ENCODE peak calls at places on chromosome 15, in seven cellular contexts. One of them, this sample, is unnamed. For H3K4me1, the result is how much of the 10 kb centered on the place peaks cover.

GRCh38 chr15:31801152-31801551 is 229.2 kb upstream of the CHRNA7 start:
- DNase-seq in stomach: no peak
- DNase-seq in upper lobe of left lung: no peak
- DNase-seq in A549: no peak
- DNase-seq in transverse colon: no peak
- DNase-seq in K562: no peak
- DNase-seq in tibial nerve: no peak
- DNase-seq in this sample: no peak

GRCh38 chr15:78996876-78997275 is 52.0 kb upstream of the CTSH start:
- DNase-seq in A549: no peak
- DNase-seq in tibial nerve: no peak
- DNase-seq in transverse colon: no peak
- DNase-seq in stomach: no peak
- DNase-seq in upper lobe of left lung: no peak
- DNase-seq in K562: no peak
- DNase-seq in this sample: no peak

GRCh38 chr15:101669744-101670143 is 17.6 kb upstream of the TM2D3 start:
- DNase-seq in A549: no peak
- DNase-seq in upper lobe of left lung: no peak
- DNase-seq in transverse colon: no peak
- DNase-seq in tibial nerve: no peak
- DNase-seq in stomach: no peak
- DNase-seq in K562: no peak
- DNase-seq in this sample: no peak

GRCh38 chr15:63858881-63859280 is 25.1 kb upstream of the HERC1 start:
- DNase-seq in tibial nerve: no peak
- DNase-seq in upper lobe of left lung: no peak
- DNase-seq in K562: no peak
- DNase-seq in transverse colon: no peak
- DNase-seq in A549: no peak
- DNase-seq in stomach: no peak
- DNase-seq in this sample: no peak

GRCh38 chr15:76903251-76903681 is 1.9 kb downstream of the SCAPER start:
- DNase-seq in stomach: no peak
- DNase-seq in A549: no peak
- DNase-seq in upper lobe of left lung: no peak
- DNase-seq in transverse colon: no peak
- DNase-seq in tibial nerve: no peak
- DNase-seq in K562: no peak
- DNase-seq in this sample: no peak

GRCh38 chr15:85282504-85283115 is 97.8 kb upstream of the AKAP13 start:
- DNase-seq in K562: no peak
- DNase-seq in stomach: no peak
- DNase-seq in upper lobe of left lung: no peak
- DNase-seq in transverse colon: no peak
- DNase-seq in tibial nerve: no peak
- DNase-seq in A549: no peak
- DNase-seq in this sample: no peak

GRCh38 chr15:52183562-52184173 is 7.5 kb downstream of the GNB5 start:
- DNase-seq in A549: peak
- DNase-seq in stomach: peak
- DNase-seq in K562: peak
- DNase-seq in tibial nerve: no peak
- DNase-seq in transverse colon: peak
- DNase-seq in upper lobe of left lung: no peak
- DNase-seq in this sample: peak

GRCh38 chr15:22954798-22955543 is 25.2 kb downstream of the CYFIP1 start:
- DNase-seq in upper lobe of left lung: no peak
- DNase-seq in K562: no peak
- DNase-seq in tibial nerve: no peak
- DNase-seq in transverse colon: no peak
- DNase-seq in A549: no peak
- DNase-seq in stomach: no peak
- DNase-seq in this sample: no peak

GRCh38 chr15:70825841-70826240 is 28.1 kb downstream of the LARP6 start:
- DNase-seq in tibial nerve: no peak
- DNase-seq in transverse colon: no peak
- DNase-seq in K562: no peak
- DNase-seq in upper lobe of left lung: no peak
- DNase-seq in A549: no peak
- DNase-seq in stomach: no peak
- DNase-seq in this sample: peak

GRCh38 chr15:66053991-66054390 is 184.7 kb downstream of the RAB11A start:
- DNase-seq in tibial nerve: no peak
- DNase-seq in upper lobe of left lung: no peak
- DNase-seq in K562: no peak
- DNase-seq in stomach: no peak
- DNase-seq in transverse colon: no peak
- DNase-seq in A549: no peak
- DNase-seq in this sample: no peak

GRCh38 chr15:88586401-88587162 is 34.6 kb upstream of the AEN start:
- DNase-seq in K562: no peak
- DNase-seq in A549: no peak
- DNase-seq in tibial nerve: no peak
- DNase-seq in stomach: no peak
- DNase-seq in upper lobe of left lung: no peak
- DNase-seq in transverse colon: no peak
- DNase-seq in this sample: no peak

GRCh38 chr15:39230205-39230916 is 350.5 kb upstream of the THBS1 start:
- DNase-seq in A549: no peak
- DNase-seq in K562: no peak
- DNase-seq in tibial nerve: no peak
- DNase-seq in stomach: no peak
- DNase-seq in upper lobe of left lung: no peak
- DNase-seq in transverse colon: no peak
- DNase-seq in this sample: no peak

GRCh38 chr15:49045691-49046112 is 544 bp downstream of the SECISBP2L start:
- DNase-seq in tibial nerve: no peak
- DNase-seq in stomach: no peak
- DNase-seq in A549: peak
- DNase-seq in upper lobe of left lung: peak
- DNase-seq in K562: no peak
- DNase-seq in transverse colon: no peak
- DNase-seq in this sample: no peak

GRCh38 chr15:27538325-27538724 is 560.8 kb downstream of the OCA2 start:
- DNase-seq in K562: no peak
- DNase-seq in upper lobe of left lung: no peak
- DNase-seq in transverse colon: no peak
- DNase-seq in A549: no peak
- DNase-seq in stomach: no peak
- DNase-seq in tibial nerve: no peak
- DNase-seq in this sample: no peak

GRCh38 chr15:88635343-88635742 is 3.5 kb upstream of the ISG20 start:
- DNase-seq in stomach: no peak
- DNase-seq in transverse colon: peak
- DNase-seq in tibial nerve: no peak
- DNase-seq in A549: no peak
- DNase-seq in K562: no peak
- DNase-seq in upper lobe of left lung: no peak
- DNase-seq in this sample: no peak

GRCh38 chr15:62469478-62469873 is 304.4 kb upstream of the C2CD4B start:
- DNase-seq in A549: no peak
- DNase-seq in upper lobe of left lung: peak
- DNase-seq in tibial nerve: no peak
- DNase-seq in K562: no peak
- DNase-seq in transverse colon: no peak
- DNase-seq in stomach: no peak
- DNase-seq in this sample: no peak

GRCh38 chr15:62474771-62475124 is 309.7 kb upstream of the C2CD4B start:
- DNase-seq in stomach: no peak
- DNase-seq in transverse colon: no peak
- DNase-seq in K562: no peak
- DNase-seq in tibial nerve: no peak
- DNase-seq in upper lobe of left lung: no peak
- DNase-seq in A549: no peak
- DNase-seq in this sample: no peak

GRCh38 chr15:62472616-62473299 is 307.7 kb upstream of the C2CD4B start:
- DNase-seq in transverse colon: peak
- DNase-seq in upper lobe of left lung: no peak
- DNase-seq in A549: no peak
- DNase-seq in K562: no peak
- DNase-seq in tibial nerve: no peak
- DNase-seq in stomach: no peak
- DNase-seq in this sample: no peak

GRCh38 chr15:62474021-62474770 is 309.1 kb upstream of the C2CD4B start:
- DNase-seq in upper lobe of left lung: no peak
- DNase-seq in transverse colon: no peak
- DNase-seq in stomach: no peak
- DNase-seq in A549: no peak
- DNase-seq in K562: no peak
- DNase-seq in tibial nerve: no peak
- DNase-seq in this sample: no peak

GRCh38 chr15:62469874-62470688 is 305.0 kb upstream of the C2CD4B start:
- DNase-seq in upper lobe of left lung: peak
- DNase-seq in A549: no peak
- DNase-seq in stomach: no peak
- DNase-seq in tibial nerve: peak
- DNase-seq in K562: no peak
- DNase-seq in transverse colon: no peak
- DNase-seq in this sample: no peak
- H3K27ac ChIP-seq in upper lobe of left lung: peak
- H3K27ac ChIP-seq in A549: no peak
- H3K27ac ChIP-seq in stomach: no peak
- H3K27ac ChIP-seq in tibial nerve: peak
- H3K27ac ChIP-seq in K562: no peak
- H3K27ac ChIP-seq in transverse colon: peak
- H3K27ac ChIP-seq in this sample: peak

DNA sequence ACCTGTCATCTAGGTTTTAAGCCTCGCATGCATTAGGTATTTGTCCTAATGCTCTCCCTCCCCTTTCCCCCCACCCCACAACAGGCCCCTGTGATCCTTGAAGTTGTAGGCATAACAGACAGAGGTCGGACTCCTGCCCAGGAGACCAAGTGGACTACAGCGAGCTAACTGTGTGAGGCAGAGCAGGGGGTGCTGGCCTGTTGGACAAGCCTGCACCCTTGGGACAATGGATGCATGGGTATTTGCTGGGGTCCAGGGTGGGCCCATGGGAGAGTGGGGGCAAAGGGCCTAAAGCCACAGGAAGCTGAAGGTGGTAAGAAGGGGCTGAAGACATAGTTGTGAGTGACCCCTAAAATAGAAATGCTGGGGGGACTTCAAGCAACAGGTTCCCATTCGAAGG is 2.5 kb downstream of the PLCB2 start:
- DNase-seq in K562: no peak
- DNase-seq in stomach: no peak
- DNase-seq in A549: no peak
- DNase-seq in transverse colon: no peak
- DNase-seq in upper lobe of left lung: no peak
- DNase-seq in tibial nerve: no peak
- DNase-seq in this sample: no peak
- H3K4me1 ChIP-seq in K562: under half
- H3K4me1 ChIP-seq in stomach: under half
- H3K4me1 ChIP-seq in A549: under half
- H3K4me1 ChIP-seq in transverse colon: under half
- H3K4me1 ChIP-seq in upper lobe of left lung: under half
- H3K4me1 ChIP-seq in tibial nerve: under half
- H3K4me1 ChIP-seq in this sample: under half

GRCh38 chr15:74732846-74733245 is 7.5 kb upstream of the CYP1A1 start:
- DNase-seq in tibial nerve: no peak
- DNase-seq in transverse colon: no peak
- DNase-seq in A549: no peak
- DNase-seq in stomach: no peak
- DNase-seq in K562: no peak
- DNase-seq in upper lobe of left lung: no peak
- DNase-seq in this sample: no peak

GRCh38 chr15:74733269-74733668 is 7.9 kb upstream of the CYP1A1 start:
- DNase-seq in upper lobe of left lung: no peak
- DNase-seq in A549: no peak
- DNase-seq in transverse colon: no peak
- DNase-seq in stomach: no peak
- DNase-seq in tibial nerve: no peak
- DNase-seq in K562: no peak
- DNase-seq in this sample: no peak

GRCh38 chr15:74727727-74728126 is 2.4 kb upstream of the CYP1A1 start:
- DNase-seq in transverse colon: no peak
- DNase-seq in upper lobe of left lung: no peak
- DNase-seq in tibial nerve: no peak
- DNase-seq in K562: no peak
- DNase-seq in stomach: peak
- DNase-seq in A549: no peak
- DNase-seq in this sample: no peak

GRCh38 chr15:74726774-74727164 is 1.4 kb upstream of the CYP1A1 start:
- DNase-seq in upper lobe of left lung: no peak
- DNase-seq in A549: no peak
- DNase-seq in tibial nerve: no peak
- DNase-seq in transverse colon: no peak
- DNase-seq in K562: no peak
- DNase-seq in stomach: no peak
- DNase-seq in this sample: no peak

DNA sequence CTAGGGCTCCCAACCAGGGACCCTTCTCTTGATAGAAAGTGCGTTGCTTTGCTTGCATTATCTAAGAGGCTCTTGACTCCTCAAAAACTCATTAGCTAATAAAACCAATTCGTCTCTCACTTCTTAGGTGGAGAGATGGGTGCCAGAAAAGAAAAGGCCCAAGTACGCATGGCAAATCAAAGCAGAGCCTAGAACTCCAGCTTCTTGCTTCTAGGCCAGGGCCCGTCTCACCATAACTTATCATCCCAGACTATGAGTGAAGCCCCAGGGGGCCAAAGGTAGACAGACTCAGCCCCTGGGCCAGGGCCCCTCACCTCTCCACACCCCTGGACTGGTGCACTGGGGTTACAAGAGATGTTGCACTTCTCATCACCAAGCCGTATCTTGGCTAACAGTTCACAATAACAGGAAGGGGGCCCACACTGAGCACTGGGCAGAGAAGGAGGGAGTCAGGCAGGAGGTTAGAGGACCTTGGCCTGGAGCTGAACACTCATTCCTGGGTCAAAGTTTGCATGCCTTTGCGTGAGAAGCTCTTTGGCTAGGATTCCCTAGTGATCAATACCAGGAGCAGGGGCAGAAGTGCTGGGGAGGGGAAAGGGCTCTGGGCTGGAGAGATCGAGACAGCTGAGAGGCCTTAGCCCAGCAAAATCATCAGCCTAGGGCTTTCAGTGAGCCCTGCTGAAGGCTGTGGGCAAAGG is 5.4 kb upstream of the CYP1A1 start:
- DNase-seq in upper lobe of left lung: no peak
- DNase-seq in transverse colon: no peak
- DNase-seq in tibial nerve: no peak
- DNase-seq in A549: no peak
- DNase-seq in K562: no peak
- DNase-seq in stomach: no peak
- DNase-seq in this sample: no peak
- TF ChIP-seq EP300 in upper lobe of left lung: no peak
- TF ChIP-seq EP300 in transverse colon: no peak
- TF ChIP-seq EP300 in tibial nerve: no peak
- TF ChIP-seq EP300 in A549: no peak
- TF ChIP-seq EP300 in K562: no peak
- TF ChIP-seq EP300 in stomach: no peak
- TF ChIP-seq EP300 in this sample: no peak

DNA sequence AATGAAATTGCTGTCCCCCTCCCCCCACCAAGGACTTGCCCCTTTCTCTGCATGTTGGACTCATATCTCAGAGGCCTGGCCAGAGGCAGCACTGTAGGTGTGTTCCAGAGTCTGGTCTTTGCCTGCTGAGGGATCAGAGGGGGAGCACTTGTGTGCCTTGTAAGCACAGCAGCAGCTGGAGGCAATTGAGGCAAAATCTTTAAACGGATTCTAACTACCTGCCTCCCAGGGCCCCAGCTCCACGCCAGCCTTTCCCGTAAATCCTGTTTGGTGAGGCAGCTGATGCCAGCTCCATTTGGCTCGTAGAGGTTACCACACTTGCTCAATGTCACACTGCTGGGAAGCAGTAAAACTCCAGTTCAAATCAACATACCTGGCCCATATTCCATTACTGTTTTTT is 2.3 kb upstream of the IDH2 start:
- DNase-seq in tibial nerve: no peak
- DNase-seq in K562: no peak
- DNase-seq in A549: no peak
- DNase-seq in upper lobe of left lung: peak
- DNase-seq in transverse colon: peak
- DNase-seq in stomach: peak
- DNase-seq in this sample: no peak
- H3K27ac ChIP-seq in tibial nerve: no peak
- H3K27ac ChIP-seq in K562: no peak
- H3K27ac ChIP-seq in A549: no peak
- H3K27ac ChIP-seq in upper lobe of left lung: no peak
- H3K27ac ChIP-seq in transverse colon: peak
- H3K27ac ChIP-seq in stomach: peak
- H3K27ac ChIP-seq in this sample: peak

This sample was measured in esophagus muscularis mucosa.